ENCODE peak calls at places on chromosomes 4 and X, in five cellular contexts. U is fibroblast of lung, R is stomach, V is prostate gland, A is astrocyte. G is an unnamed sample. For H3K36me3, the result is how much of the 10 kb centered on the place peaks cover.

GRCh38 chr4:83255584-83255983 is 29.0 kb downstream of the COQ2 start:
- DNase-seq in U (peak), R (no peak), V (no peak), A (peak), G (no peak)

GRCh38 chr4:139054791-139055376 is 39.3 kb downstream of the NOCT start:
- DNase-seq in U (peak), R (no peak), V (no peak), A (peak), G (no peak)

GRCh38 chr4:159296061-159296460 is 193.2 kb downstream of the RAPGEF2 start:
- DNase-seq in U (peak), R (no peak), V (no peak), A (peak), G (no peak)

GRCh38 chrX:21735038-21735752 is 22.7 kb downstream of the SMPX start:
- DNase-seq in U (peak), R (no peak), V (no peak), A (peak), G (no peak)

GRCh38 chr4:6272863-6273660 is 3.4 kb downstream of the WFS1 start:
- DNase-seq in U (peak), R (no peak), V (no peak), A (peak), G (no peak)

GRCh38 chr4:105637409-105638258 is 70.9 kb downstream of the INTS12 start:
- DNase-seq in U (peak), R (peak), V (peak), A (peak), G (peak)

GRCh38 chr4:17356926-17357325 is 155.0 kb downstream of the QDPR start:
- DNase-seq in U (no peak), R (no peak), V (no peak), A (no peak), G (no peak)

GRCh38 chrX:130555757-130556156 is 154.0 kb downstream of the RBMX2 start:
- DNase-seq in U (no peak), R (no peak), V (no peak), A (no peak), G (no peak)

GRCh38 chrX:55598333-55598732 is 24.9 kb upstream of the FOXR2 start:
- DNase-seq in U (no peak), R (no peak), V (no peak), A (no peak), G (no peak)

GRCh38 chrX:56782791-56783449 is 53.9 kb downstream of the NBDY start:
- DNase-seq in U (no peak), R (no peak), V (no peak), A (no peak), G (peak)

GRCh38 chr4:109930872-109931271 is 18.2 kb downstream of the EGF start:
- DNase-seq in U (no peak), R (no peak), V (no peak), A (no peak), G (no peak)

GRCh38 chrX:13990126-13990525 is 39.6 kb downstream of the GEMIN8 start:
- DNase-seq in U (no peak), R (no peak), V (no peak), A (no peak), G (no peak)

GRCh38 chrX:114152130-114152529 is 431.8 kb upstream of the HTR2C start:
- DNase-seq in U (peak), R (no peak), V (no peak), A (peak), G (no peak)

GRCh38 chr4:156786713-156787112 is 184.9 kb downstream of the PDGFC start:
- DNase-seq in U (no peak), R (no peak), V (no peak), A (no peak), G (no peak)

GRCh38 chr4:4334798-4335520 is 44.9 kb downstream of the ZBTB49 start:
- DNase-seq in U (peak), R (peak), V (peak), A (peak), G (peak)

GRCh38 chrX:30317308-30317707 is 8.1 kb upstream of the NR0B1 start:
- DNase-seq in U (no peak), R (no peak), V (no peak), A (no peak), G (no peak)

GRCh38 chrX:41452565-41452964 is 5.4 kb downstream of the NYX start:
- DNase-seq in U (peak), R (no peak), V (no peak), A (no peak), G (no peak)
- H3K27ac ChIP-seq in U (no peak), R (no peak), V (no peak), A (peak), G (no peak)

DNA sequence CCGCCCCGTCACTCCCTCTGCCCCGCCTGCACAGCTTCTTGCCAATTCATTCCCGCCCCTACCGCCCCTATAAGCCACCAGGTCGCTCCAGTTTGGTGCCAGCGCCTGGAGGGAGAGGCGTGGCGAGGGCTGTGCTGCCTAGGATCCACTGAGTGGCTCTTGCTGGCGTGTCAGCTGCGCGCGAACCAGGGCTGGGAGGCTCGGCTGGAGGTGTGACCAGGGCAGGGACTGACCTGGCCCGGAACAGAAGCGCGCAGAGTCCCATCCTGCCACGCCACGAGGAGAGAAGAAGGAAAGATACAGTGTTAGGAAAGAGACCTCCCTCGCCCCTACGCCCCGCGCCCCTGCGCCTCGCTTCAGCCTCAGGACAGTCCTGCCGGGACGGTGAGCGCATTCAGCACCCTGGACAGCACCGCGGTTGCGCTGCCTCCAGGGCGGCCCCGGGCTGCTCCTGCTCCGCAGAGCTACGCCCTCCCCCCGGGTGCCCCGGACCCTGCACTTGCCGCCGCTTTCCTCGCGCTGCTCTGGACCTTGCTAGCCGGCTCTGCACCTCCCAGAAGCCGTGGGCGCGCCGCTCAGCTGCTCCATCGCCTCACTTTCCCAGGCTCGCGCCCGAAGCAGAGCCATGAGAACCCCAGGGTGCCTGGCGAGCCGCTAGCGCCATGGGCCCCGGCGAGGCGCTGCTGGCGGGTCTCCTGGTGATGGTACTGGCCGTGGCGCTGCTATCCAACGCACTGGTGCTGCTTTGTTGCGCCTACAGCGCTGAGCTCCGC is at the start of gene GPR78:
- DNase-seq in U (peak), R (peak), V (no peak), A (peak), G (no peak)
- H3K4me3 ChIP-seq in U (no peak), R (no peak), V (no peak), A (no peak), G (no peak)

GRCh38 chr4:102543529-102543928 is 42.4 kb downstream of the NFKB1 start:
- DNase-seq in U (no peak), R (no peak), V (no peak), A (no peak), G (no peak)

GRCh38 chr4:102537280-102537679 is 36.1 kb downstream of the NFKB1 start:
- DNase-seq in U (peak), R (no peak), V (no peak), A (no peak), G (no peak)

GRCh38 chr4:102546635-102547034 is 45.5 kb downstream of the NFKB1 start:
- DNase-seq in U (no peak), R (no peak), V (no peak), A (no peak), G (no peak)

GRCh38 chr4:102543030-102543505 is 41.9 kb downstream of the NFKB1 start:
- DNase-seq in U (no peak), R (no peak), V (peak), A (no peak), G (no peak)

DNA sequence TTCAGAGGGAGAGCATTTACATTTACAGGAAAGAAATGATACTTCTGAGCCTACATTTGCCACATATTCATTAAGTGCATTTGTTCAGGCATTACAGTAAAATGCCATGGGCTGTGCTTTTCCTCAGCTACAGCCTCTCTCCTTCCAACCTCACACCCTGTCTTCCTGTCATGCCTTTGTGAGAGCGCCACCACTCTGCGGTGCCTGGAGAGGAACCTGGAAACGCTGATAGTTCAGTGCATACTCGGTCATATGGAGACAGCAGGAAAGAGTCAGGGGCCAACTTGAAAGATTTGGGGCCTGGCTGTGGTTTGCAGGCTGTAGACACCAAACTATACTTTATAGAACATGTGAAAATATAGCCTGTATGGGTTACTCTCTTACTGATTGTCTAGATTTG is 40.5 kb downstream of the NFKB1 start:
- DNase-seq in U (no peak), R (no peak), V (no peak), A (no peak), G (no peak)
- H3K36me3 ChIP-seq in U (under half), R (under half), V (under half), A (under half), G (under half)

GRCh38 chrX:15908891-15909290 is 54.3 kb upstream of the AP1S2 start:
- DNase-seq in U (no peak), R (no peak), V (peak), A (no peak), G (no peak)
- H3K27ac ChIP-seq in U (no peak), R (no peak), V (no peak), A (no peak), G (no peak)

DNA sequence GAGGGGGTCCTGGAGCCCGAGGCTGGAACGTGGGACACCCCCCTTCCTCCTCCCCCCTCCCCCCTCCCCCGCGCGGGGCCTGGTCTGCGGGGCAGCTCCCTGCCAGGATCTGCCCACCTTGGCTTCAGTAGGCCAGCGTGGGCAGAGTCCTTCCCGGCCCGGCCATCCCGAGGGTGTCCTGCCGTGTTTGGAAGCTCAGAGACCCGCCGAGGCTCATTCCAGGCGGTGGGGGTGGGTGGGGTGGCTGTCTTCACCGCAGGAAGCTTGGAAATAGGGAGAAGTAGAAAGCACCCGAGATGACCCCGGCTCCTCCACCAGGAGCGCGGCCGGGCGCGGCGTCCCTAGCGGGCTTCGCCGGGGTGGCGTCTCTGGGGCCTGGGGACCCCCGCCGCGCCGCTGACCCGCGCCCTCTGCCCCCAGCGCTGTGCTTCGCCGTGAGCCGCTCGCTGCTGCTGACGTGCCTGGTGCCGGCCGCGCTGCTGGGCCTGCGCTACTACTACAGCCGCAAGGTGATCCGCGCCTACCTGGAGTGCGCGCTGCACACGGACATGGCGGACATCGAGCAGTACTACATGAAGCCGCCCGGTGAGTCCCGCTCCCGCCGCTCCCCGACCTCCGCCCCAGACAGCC is 1.6 kb downstream of the NAT8L start:
- DNase-seq in U (no peak), R (no peak), V (no peak), A (no peak), G (peak)
- H3K4me3 ChIP-seq in U (no peak), R (peak), V (no peak), A (no peak), G (no peak)

GRCh38 chr4:7523526-7523925 is 88.8 kb upstream of the PSAPL1 start:
- DNase-seq in U (no peak), R (no peak), V (no peak), A (no peak), G (no peak)
- H3K36me3 ChIP-seq in U (under half), R (under half), V (under half), A (under half), G (under half)

GRCh38 chrX:71253253-71254091 is 468 bp downstream of the ZMYM3 start:
- DNase-seq in U (peak), R (peak), V (peak), A (peak), G (no peak)

GRCh38 chrX:71251456-71251973 is 2.4 kb downstream of the ZMYM3 start:
- DNase-seq in U (no peak), R (no peak), V (no peak), A (no peak), G (no peak)

GRCh38 chrX:71252221-71252620 is 1.7 kb downstream of the ZMYM3 start:
- DNase-seq in U (no peak), R (no peak), V (no peak), A (no peak), G (no peak)

GRCh38 chrX:71256051-71256450 is 2.1 kb upstream of the ZMYM3 start:
- DNase-seq in U (peak), R (no peak), V (no peak), A (peak), G (no peak)

GRCh38 chrX:71254092-71254941 is at the start of gene ZMYM3:
- DNase-seq in U (peak), R (peak), V (peak), A (peak), G (peak)
- H3K27ac ChIP-seq in U (peak), R (peak), V (peak), A (peak), G (peak)